ENCODE peak calls at places on chromosomes 5 and 9, in five cellular contexts. B is lung, G is ovary, O is cardiac muscle cell, Y is IMR-90. N is an unnamed sample.

GRCh38 chr5:156824800-156825199 is 25.3 kb upstream of the PPP1R2B start:
- DNase-seq in B (no peak), O (peak), G (no peak), Y (peak), N (no peak)

GRCh38 chr5:128227984-128228383 is 144.4 kb downstream of the SLC12A2 start:
- DNase-seq in Y (peak), B (no peak), G (no peak), O (peak), N (no peak)

GRCh38 chr5:147995846-147996245 is 67.9 kb upstream of the SPINK5 start:
- DNase-seq in G (no peak), O (no peak), B (no peak), Y (no peak), N (no peak)

GRCh38 chr5:135811007-135811406 is 23.5 kb upstream of the SLC25A48 start:
- DNase-seq in O (no peak), B (no peak), Y (no peak), G (no peak), N (no peak)

GRCh38 chr9:22158983-22159382 is 149.9 kb upstream of the CDKN2B start:
- DNase-seq in O (peak), Y (peak), B (peak), G (peak), N (no peak)

GRCh38 chr5:181211208-181211607 is 6.2 kb upstream of the TRIM7 start:
- DNase-seq in B (no peak), O (no peak), Y (no peak), G (no peak), N (no peak)

GRCh38 chr5:1414311-1415058 is 30.8 kb downstream of the SLC6A3 start:
- DNase-seq in Y (no peak), B (no peak), O (no peak), G (no peak), N (peak)

GRCh38 chr9:113546566-113546965 is 83.0 kb downstream of the RGS3 start:
- DNase-seq in G (peak), B (no peak), Y (no peak), O (no peak), N (no peak)

GRCh38 chr9:110256142-110256391 is 240 bp downstream of the TXN start:
- DNase-seq in G (no peak), Y (no peak), O (no peak), B (no peak), N (no peak)

GRCh38 chr5:88772047-88772446 is 110.9 kb downstream of the MEF2C start:
- DNase-seq in Y (no peak), O (no peak), B (no peak), G (no peak), N (no peak)

GRCh38 chr5:15474143-15474719 is 25.7 kb upstream of the FBXL7 start:
- DNase-seq in B (no peak), O (no peak), G (no peak), Y (no peak), N (no peak)

GRCh38 chr5:107331312-107331711 is 339.4 kb downstream of the EFNA5 start:
- DNase-seq in B (no peak), Y (no peak), O (peak), G (no peak), N (no peak)

GRCh38 chr9:89882876-89883275 is 278.1 kb downstream of the GADD45G start:
- DNase-seq in Y (no peak), B (no peak), O (no peak), G (peak), N (peak)

GRCh38 chr9:89006308-89006707 is 15.0 kb downstream of the S1PR3 start:
- DNase-seq in B (peak), O (peak), G (no peak), Y (no peak), N (no peak)

GRCh38 chr5:17951392-17952169 is 317.3 kb downstream of the TAF11L14 start:
- DNase-seq in B (no peak), G (no peak), Y (no peak), O (no peak), N (no peak)

GRCh38 chr9:19998823-19999455 is 210.1 kb upstream of the SLC24A2 start:
- DNase-seq in G (no peak), B (no peak), Y (no peak), O (no peak), N (no peak)

GRCh38 chr5:135106610-135107009 is 72.6 kb upstream of the PITX1 start:
- DNase-seq in B (no peak), G (no peak), O (no peak), Y (peak), N (no peak)

GRCh38 chr5:155082401-155082800 is 68.8 kb downstream of the KIF4B start:
- DNase-seq in B (no peak), G (no peak), Y (peak), O (peak), N (no peak)

GRCh38 chr9:137589441-137590122 is 730 bp downstream of the ZMYND19 start:
- DNase-seq in B (no peak), O (peak), G (no peak), Y (no peak), N (no peak)

GRCh38 chr9:35257986-35258664 is 96.3 kb downstream of the UNC13B start:
- DNase-seq in Y (no peak), O (no peak), B (no peak), G (no peak), N (no peak)

GRCh38 chr9:119284118-119284517 is 85.1 kb downstream of the BRINP1 start:
- DNase-seq in Y (no peak), O (peak), B (no peak), G (no peak), N (no peak)
- TF ChIP-seq CTCF in Y (no peak), O (peak), B (no peak), G (no peak), N (peak)

DNA sequence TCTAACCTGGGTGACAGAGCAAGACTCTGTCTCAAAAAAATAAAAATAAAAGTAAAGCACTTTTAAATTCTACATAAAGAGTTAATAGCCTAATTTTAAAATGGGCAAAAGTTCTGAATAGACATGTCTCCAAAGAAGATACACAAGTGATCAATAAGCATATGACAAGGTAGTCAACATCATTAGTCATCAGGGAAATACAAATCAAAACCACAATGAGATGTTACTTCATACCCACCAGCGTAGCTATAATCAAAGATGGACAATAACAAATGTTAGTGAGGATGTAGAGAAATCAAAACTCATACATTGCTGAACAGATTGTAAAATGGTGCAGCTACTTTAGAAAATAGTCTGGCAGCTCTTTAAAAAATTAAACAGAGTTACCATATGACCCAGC is 64.1 kb downstream of the IQGAP2 start:
- DNase-seq in G (no peak), O (no peak), Y (no peak), B (no peak), N (no peak)
- TF ChIP-seq CTCF in G (no peak), O (no peak), Y (no peak), B (no peak), N (no peak)

GRCh38 chr9:33734911-33735310 is 60.5 kb upstream of the PRSS3 start:
- DNase-seq in B (no peak), G (no peak), Y (no peak), O (peak), N (no peak)

GRCh38 chr9:33739407-33739806 is 56.0 kb upstream of the PRSS3 start:
- DNase-seq in Y (no peak), O (no peak), G (no peak), B (no peak), N (no peak)

GRCh38 chr9:33742051-33742450 is 53.3 kb upstream of the PRSS3 start:
- DNase-seq in B (no peak), G (no peak), O (no peak), Y (no peak), N (no peak)

GRCh38 chr9:33740075-33740474 is 55.3 kb upstream of the PRSS3 start:
- DNase-seq in B (no peak), O (no peak), Y (no peak), G (no peak), N (no peak)

DNA sequence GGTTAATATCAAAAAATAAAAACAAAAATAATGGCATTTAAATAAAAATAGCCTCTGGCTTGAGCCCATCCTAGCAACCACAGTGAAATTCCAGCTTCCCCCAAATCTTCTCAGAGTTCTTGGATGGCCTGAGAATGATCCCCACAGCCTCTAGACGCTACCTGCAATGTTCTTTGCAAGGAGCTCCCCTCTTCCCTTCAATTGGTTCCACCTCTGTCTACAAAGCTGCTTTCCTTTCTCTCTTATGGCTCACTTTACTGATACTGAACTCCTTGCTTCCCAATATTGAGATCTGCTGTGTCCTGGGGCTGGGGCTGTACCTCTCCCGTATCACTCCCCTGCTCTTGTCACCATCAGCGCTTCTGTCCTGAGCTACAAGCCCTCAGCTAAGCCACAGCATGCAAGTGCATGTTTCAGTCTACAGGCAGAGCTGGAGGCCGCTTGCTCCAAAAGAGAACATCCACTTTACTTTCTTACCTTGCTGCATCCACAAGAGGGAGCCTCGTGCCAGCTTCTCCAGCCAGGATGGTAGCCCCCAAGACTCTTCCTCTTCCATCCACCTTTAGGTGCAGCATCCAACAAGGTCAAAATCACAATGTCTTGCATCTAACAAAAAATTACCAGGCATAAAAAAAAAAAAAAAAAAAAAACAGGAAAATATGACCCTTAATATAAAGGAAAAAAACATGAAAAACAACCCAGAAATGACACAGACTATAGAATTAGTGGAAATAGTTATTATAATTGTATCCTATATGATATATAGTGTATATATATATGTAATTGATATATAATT is 57.4 kb upstream of the PRSS3 start:
- DNase-seq in O (peak), Y (peak), B (peak), G (no peak), N (no peak)
- TF ChIP-seq CTCF in O (peak), Y (peak), B (peak), G (no peak), N (peak)

GRCh38 chr9:126317513-126317912 is 9.1 kb upstream of the MVB12B start:
- DNase-seq in Y (peak), G (no peak), O (no peak), B (no peak), N (no peak)
- TF ChIP-seq CTCF in Y (peak), G (no peak), O (peak), B (peak), N (peak)

DNA sequence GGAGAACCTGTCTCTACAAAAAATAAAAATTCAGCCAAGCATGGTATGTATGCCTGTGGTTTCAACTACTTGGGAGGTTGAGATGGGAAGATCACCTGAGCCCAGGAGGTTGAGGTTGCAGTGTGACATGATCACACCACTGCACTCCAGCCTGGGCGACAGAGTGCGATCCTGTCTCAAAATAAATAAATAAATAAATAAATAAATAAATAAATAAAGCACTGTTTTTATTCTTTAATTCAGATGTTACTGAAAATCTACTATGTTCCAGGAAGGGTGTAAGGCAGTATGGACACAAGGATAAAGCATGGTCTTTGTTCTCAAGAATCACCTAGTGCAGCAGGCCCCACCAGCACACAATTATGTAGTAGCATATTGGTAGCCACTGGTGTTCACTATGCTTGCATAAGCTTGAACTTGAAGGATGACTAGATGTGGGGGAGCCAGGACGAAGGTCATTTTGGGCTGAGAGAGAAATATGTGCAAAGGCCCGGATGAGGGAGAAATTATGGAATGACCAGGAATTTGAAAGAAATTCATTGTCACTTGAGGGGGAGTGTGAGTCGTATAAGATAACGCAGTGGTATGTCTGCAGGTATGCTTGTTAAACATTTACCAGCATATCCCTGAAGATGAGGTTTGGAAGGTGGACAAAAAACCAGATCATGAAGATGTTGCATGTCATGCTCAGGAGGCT is 70.2 kb upstream of the CD180 start:
- DNase-seq in G (no peak), B (no peak), O (no peak), Y (no peak), N (no peak)
- TF ChIP-seq CTCF in G (no peak), B (no peak), O (no peak), Y (no peak), N (no peak)

DNA sequence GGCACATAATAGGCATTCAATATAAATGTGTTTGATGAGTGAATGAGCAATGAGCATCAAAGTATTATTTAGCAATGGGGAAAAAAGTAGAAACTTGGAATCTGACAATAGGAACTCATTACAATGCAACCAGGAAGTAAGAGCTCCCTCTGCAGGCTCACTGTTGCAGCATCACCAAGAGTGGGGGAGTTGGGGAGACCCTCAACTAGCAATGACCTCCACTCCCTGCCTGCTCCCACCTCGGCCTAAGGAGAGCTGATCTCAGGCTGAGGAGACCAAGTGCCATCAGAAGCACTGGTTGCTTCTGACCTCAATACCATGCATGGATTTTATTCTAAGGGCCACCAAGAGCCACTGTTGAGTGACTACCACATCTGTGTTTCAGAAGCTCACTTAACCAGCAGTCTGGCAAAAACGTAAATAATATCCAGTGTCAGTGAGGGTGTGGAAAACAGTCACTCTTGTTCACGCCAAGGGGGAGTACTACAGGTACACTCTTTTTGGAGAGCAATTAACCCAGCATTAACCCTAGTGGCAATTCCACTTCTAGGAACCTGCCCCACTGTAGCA is 8.0 kb downstream of the VDAC1 start:
- DNase-seq in O (peak), G (no peak), B (no peak), Y (no peak), N (no peak)
- TF ChIP-seq CTCF in O (peak), G (no peak), B (no peak), Y (peak), N (peak)

N was measured in chondrocyte.